ENCODE peak calls at places on chromosomes 1 and 21, in ten cellular contexts. One of them, this sample, is unnamed. For H3K9me3 and H3K4me1, the result is how much of the 10 kb centered on the place peaks cover.

GRCh38 chr1:184747089-184747955 is 7.3 kb downstream of the EDEM3 start:
- DNase-seq in uterus: no peak
- DNase-seq in stomach: no peak
- DNase-seq in Peyer's patch: no peak
- DNase-seq in cardiac muscle cell: no peak
- DNase-seq in heart right ventricle: no peak
- DNase-seq in endodermal cell: no peak
- DNase-seq in CD8-positive, alpha-beta T cell: no peak
- DNase-seq in fibroblast of lung: no peak
- DNase-seq in right cardiac atrium: no peak
- DNase-seq in this sample: no peak

GRCh38 chr1:45010855-45011811 is at the start of gene HECTD3:
- DNase-seq in uterus: peak
- DNase-seq in stomach: peak
- DNase-seq in Peyer's patch: peak
- DNase-seq in right cardiac atrium: peak
- DNase-seq in fibroblast of lung: peak
- DNase-seq in cardiac muscle cell: peak
- DNase-seq in heart right ventricle: peak
- DNase-seq in CD8-positive, alpha-beta T cell: peak
- DNase-seq in endodermal cell: peak
- DNase-seq in this sample: peak

GRCh38 chr21:43752758-43753438 is 23.2 kb downstream of the CSTB start:
- DNase-seq in CD8-positive, alpha-beta T cell: no peak
- DNase-seq in endodermal cell: no peak
- DNase-seq in right cardiac atrium: no peak
- DNase-seq in Peyer's patch: no peak
- DNase-seq in heart right ventricle: no peak
- DNase-seq in uterus: no peak
- DNase-seq in cardiac muscle cell: no peak
- DNase-seq in fibroblast of lung: peak
- DNase-seq in stomach: no peak
- DNase-seq in this sample: no peak

GRCh38 chr21:28538987-28539622 is 453.6 kb downstream of the LTN1 start:
- DNase-seq in uterus: no peak
- DNase-seq in CD8-positive, alpha-beta T cell: no peak
- DNase-seq in right cardiac atrium: no peak
- DNase-seq in Peyer's patch: no peak
- DNase-seq in fibroblast of lung: peak
- DNase-seq in heart right ventricle: no peak
- DNase-seq in cardiac muscle cell: peak
- DNase-seq in stomach: no peak
- DNase-seq in endodermal cell: no peak
- DNase-seq in this sample: no peak

GRCh38 chr1:46815133-46815532 is 16.3 kb downstream of the CYP4B1 start:
- DNase-seq in Peyer's patch: no peak
- DNase-seq in cardiac muscle cell: no peak
- DNase-seq in endodermal cell: no peak
- DNase-seq in heart right ventricle: no peak
- DNase-seq in CD8-positive, alpha-beta T cell: no peak
- DNase-seq in stomach: no peak
- DNase-seq in uterus: no peak
- DNase-seq in fibroblast of lung: no peak
- DNase-seq in right cardiac atrium: no peak
- DNase-seq in this sample: no peak

GRCh38 chr1:10208537-10208936 is 1.8 kb upstream of the KIF1B start:
- DNase-seq in Peyer's patch: no peak
- DNase-seq in cardiac muscle cell: no peak
- DNase-seq in stomach: no peak
- DNase-seq in heart right ventricle: no peak
- DNase-seq in endodermal cell: no peak
- DNase-seq in uterus: no peak
- DNase-seq in CD8-positive, alpha-beta T cell: no peak
- DNase-seq in right cardiac atrium: no peak
- DNase-seq in fibroblast of lung: no peak
- DNase-seq in this sample: no peak

GRCh38 chr1:14997646-14998276 is 155.8 kb upstream of the TMEM51 start:
- DNase-seq in right cardiac atrium: no peak
- DNase-seq in CD8-positive, alpha-beta T cell: no peak
- DNase-seq in cardiac muscle cell: no peak
- DNase-seq in stomach: no peak
- DNase-seq in endodermal cell: no peak
- DNase-seq in uterus: no peak
- DNase-seq in heart right ventricle: no peak
- DNase-seq in fibroblast of lung: no peak
- DNase-seq in Peyer's patch: no peak
- DNase-seq in this sample: no peak

GRCh38 chr1:100616121-100616621 is 78.2 kb downstream of the GPR88 start:
- DNase-seq in uterus: no peak
- DNase-seq in endodermal cell: no peak
- DNase-seq in CD8-positive, alpha-beta T cell: no peak
- DNase-seq in Peyer's patch: no peak
- DNase-seq in heart right ventricle: no peak
- DNase-seq in right cardiac atrium: no peak
- DNase-seq in cardiac muscle cell: no peak
- DNase-seq in fibroblast of lung: no peak
- DNase-seq in stomach: no peak
- DNase-seq in this sample: no peak

GRCh38 chr1:215530401-215530984 is 36.6 kb upstream of the KCTD3 start:
- DNase-seq in cardiac muscle cell: peak
- DNase-seq in heart right ventricle: no peak
- DNase-seq in endodermal cell: no peak
- DNase-seq in uterus: no peak
- DNase-seq in fibroblast of lung: no peak
- DNase-seq in CD8-positive, alpha-beta T cell: no peak
- DNase-seq in right cardiac atrium: no peak
- DNase-seq in stomach: no peak
- DNase-seq in Peyer's patch: no peak
- DNase-seq in this sample: no peak

GRCh38 chr1:89633745-89634625 is 1.1 kb downstream of the LRRC8C start:
- DNase-seq in stomach: no peak
- DNase-seq in heart right ventricle: peak
- DNase-seq in cardiac muscle cell: peak
- DNase-seq in CD8-positive, alpha-beta T cell: peak
- DNase-seq in right cardiac atrium: no peak
- DNase-seq in fibroblast of lung: peak
- DNase-seq in uterus: peak
- DNase-seq in Peyer's patch: peak
- DNase-seq in endodermal cell: peak
- DNase-seq in this sample: no peak

GRCh38 chr1:199160521-199161318 is 521.9 kb downstream of the PTPRC start:
- DNase-seq in endodermal cell: no peak
- DNase-seq in stomach: no peak
- DNase-seq in Peyer's patch: no peak
- DNase-seq in right cardiac atrium: no peak
- DNase-seq in uterus: no peak
- DNase-seq in heart right ventricle: no peak
- DNase-seq in CD8-positive, alpha-beta T cell: no peak
- DNase-seq in fibroblast of lung: no peak
- DNase-seq in cardiac muscle cell: no peak
- DNase-seq in this sample: no peak

GRCh38 chr1:39690943-39691382 is 270 bp downstream of the HPCAL4 start:
- DNase-seq in Peyer's patch: no peak
- DNase-seq in endodermal cell: no peak
- DNase-seq in CD8-positive, alpha-beta T cell: peak
- DNase-seq in cardiac muscle cell: no peak
- DNase-seq in heart right ventricle: no peak
- DNase-seq in fibroblast of lung: no peak
- DNase-seq in uterus: no peak
- DNase-seq in right cardiac atrium: no peak
- DNase-seq in stomach: no peak
- DNase-seq in this sample: no peak

GRCh38 chr1:206931709-206932108 is 10.0 kb upstream of the FCMR start:
- DNase-seq in CD8-positive, alpha-beta T cell: no peak
- DNase-seq in stomach: no peak
- DNase-seq in Peyer's patch: no peak
- DNase-seq in right cardiac atrium: no peak
- DNase-seq in endodermal cell: peak
- DNase-seq in uterus: no peak
- DNase-seq in heart right ventricle: no peak
- DNase-seq in cardiac muscle cell: no peak
- DNase-seq in fibroblast of lung: no peak
- DNase-seq in this sample: no peak

GRCh38 chr1:209769171-209769904 is 13.5 kb downstream of the TRAF3IP3 start:
- DNase-seq in endodermal cell: no peak
- DNase-seq in heart right ventricle: peak
- DNase-seq in cardiac muscle cell: peak
- DNase-seq in uterus: peak
- DNase-seq in Peyer's patch: peak
- DNase-seq in right cardiac atrium: peak
- DNase-seq in CD8-positive, alpha-beta T cell: peak
- DNase-seq in stomach: no peak
- DNase-seq in fibroblast of lung: peak
- DNase-seq in this sample: no peak

GRCh38 chr1:164051791-164052190 is 507.2 kb upstream of the PBX1 start:
- DNase-seq in fibroblast of lung: no peak
- DNase-seq in stomach: no peak
- DNase-seq in heart right ventricle: no peak
- DNase-seq in uterus: no peak
- DNase-seq in CD8-positive, alpha-beta T cell: no peak
- DNase-seq in Peyer's patch: no peak
- DNase-seq in right cardiac atrium: no peak
- DNase-seq in cardiac muscle cell: no peak
- DNase-seq in endodermal cell: no peak
- DNase-seq in this sample: no peak

GRCh38 chr1:86466986-86467385 is 1.7 kb upstream of the CLCA1 start:
- DNase-seq in stomach: no peak
- DNase-seq in right cardiac atrium: no peak
- DNase-seq in CD8-positive, alpha-beta T cell: no peak
- DNase-seq in uterus: no peak
- DNase-seq in endodermal cell: no peak
- DNase-seq in Peyer's patch: no peak
- DNase-seq in heart right ventricle: no peak
- DNase-seq in cardiac muscle cell: no peak
- DNase-seq in fibroblast of lung: no peak
- DNase-seq in this sample: no peak

GRCh38 chr1:155085504-155086181 is 7.0 kb downstream of the EFNA3 start:
- DNase-seq in right cardiac atrium: peak
- DNase-seq in CD8-positive, alpha-beta T cell: peak
- DNase-seq in Peyer's patch: peak
- DNase-seq in cardiac muscle cell: peak
- DNase-seq in stomach: peak
- DNase-seq in heart right ventricle: peak
- DNase-seq in uterus: peak
- DNase-seq in endodermal cell: peak
- DNase-seq in fibroblast of lung: no peak
- DNase-seq in this sample: peak

GRCh38 chr21:44822484-44823178 is 4.8 kb upstream of the SUMO3 start:
- DNase-seq in Peyer's patch: no peak
- DNase-seq in CD8-positive, alpha-beta T cell: no peak
- DNase-seq in stomach: no peak
- DNase-seq in right cardiac atrium: no peak
- DNase-seq in uterus: no peak
- DNase-seq in cardiac muscle cell: no peak
- DNase-seq in heart right ventricle: no peak
- DNase-seq in endodermal cell: no peak
- DNase-seq in fibroblast of lung: no peak
- DNase-seq in this sample: no peak
- H3K9me3 ChIP-seq in Peyer's patch: under half
- H3K9me3 ChIP-seq in CD8-positive, alpha-beta T cell: under half
- H3K9me3 ChIP-seq in stomach: under half
- H3K9me3 ChIP-seq in right cardiac atrium: under half
- H3K9me3 ChIP-seq in uterus: under half
- H3K9me3 ChIP-seq in cardiac muscle cell: under half
- H3K9me3 ChIP-seq in heart right ventricle: under half
- H3K9me3 ChIP-seq in endodermal cell: under half
- H3K9me3 ChIP-seq in fibroblast of lung: under half
- H3K9me3 ChIP-seq in this sample: under half

DNA sequence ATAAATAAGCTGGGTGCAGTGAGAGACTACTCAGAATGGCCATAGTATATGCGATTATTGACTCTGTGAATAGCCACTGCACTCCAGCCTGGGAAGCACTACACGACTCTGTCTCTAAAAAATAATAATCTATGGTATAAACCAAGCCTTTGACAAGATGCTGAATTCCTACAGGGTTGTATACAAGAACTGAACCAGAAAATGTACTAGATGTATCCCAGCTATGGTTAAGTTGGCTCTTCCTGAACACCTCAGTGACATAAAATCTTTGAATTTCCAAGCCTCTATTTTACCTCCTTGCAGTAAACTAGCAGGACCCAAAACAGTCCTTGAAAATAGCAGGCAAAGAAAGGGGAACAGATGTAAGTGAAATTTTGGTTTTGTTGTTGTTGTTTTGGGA is 32.5 kb downstream of the PTP4A2 start:
- DNase-seq in Peyer's patch: no peak
- DNase-seq in stomach: no peak
- DNase-seq in endodermal cell: no peak
- DNase-seq in cardiac muscle cell: no peak
- DNase-seq in right cardiac atrium: no peak
- DNase-seq in uterus: no peak
- DNase-seq in fibroblast of lung: no peak
- DNase-seq in heart right ventricle: no peak
- DNase-seq in CD8-positive, alpha-beta T cell: no peak
- DNase-seq in this sample: no peak
- H3K27ac ChIP-seq in Peyer's patch: no peak
- H3K27ac ChIP-seq in stomach: no peak
- H3K27ac ChIP-seq in endodermal cell: no peak
- H3K27ac ChIP-seq in cardiac muscle cell: peak
- H3K27ac ChIP-seq in right cardiac atrium: no peak
- H3K27ac ChIP-seq in uterus: no peak
- H3K27ac ChIP-seq in fibroblast of lung: no peak
- H3K27ac ChIP-seq in heart right ventricle: no peak
- H3K27ac ChIP-seq in CD8-positive, alpha-beta T cell: no peak
- H3K27ac ChIP-seq in this sample: no peak

DNA sequence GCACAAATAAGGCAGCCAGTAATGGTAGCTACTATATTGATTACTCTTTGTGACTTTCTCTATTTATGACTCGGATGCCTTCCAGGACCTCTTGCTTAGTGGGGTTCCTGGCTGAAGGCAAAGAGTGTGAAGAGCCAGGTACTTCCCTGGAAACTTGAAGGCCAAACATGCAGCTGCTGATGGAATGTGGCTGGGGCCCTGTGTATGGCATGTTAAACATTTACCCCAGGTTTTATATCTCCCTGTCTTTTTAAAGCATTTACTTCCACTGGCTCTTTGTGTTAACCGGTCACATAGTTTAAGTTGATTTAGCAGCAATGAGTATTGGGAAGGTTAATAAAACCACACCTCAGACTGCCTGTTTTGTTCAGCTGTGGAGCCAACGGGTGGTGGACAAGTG is 45.7 kb upstream of the PAXBP1 start:
- DNase-seq in heart right ventricle: no peak
- DNase-seq in Peyer's patch: no peak
- DNase-seq in endodermal cell: no peak
- DNase-seq in fibroblast of lung: no peak
- DNase-seq in right cardiac atrium: no peak
- DNase-seq in cardiac muscle cell: no peak
- DNase-seq in CD8-positive, alpha-beta T cell: no peak
- DNase-seq in uterus: no peak
- DNase-seq in stomach: no peak
- DNase-seq in this sample: no peak
- H3K4me1 ChIP-seq in heart right ventricle: under half
- H3K4me1 ChIP-seq in Peyer's patch: under half
- H3K4me1 ChIP-seq in endodermal cell: under half
- H3K4me1 ChIP-seq in fibroblast of lung: under half
- H3K4me1 ChIP-seq in right cardiac atrium: under half
- H3K4me1 ChIP-seq in cardiac muscle cell: under half
- H3K4me1 ChIP-seq in CD8-positive, alpha-beta T cell: under half
- H3K4me1 ChIP-seq in uterus: under half
- H3K4me1 ChIP-seq in stomach: under half
- H3K4me1 ChIP-seq in this sample: under half

GRCh38 chr21:40047993-40048730 is 180.9 kb downstream of the PCP4 start:
- DNase-seq in stomach: no peak
- DNase-seq in uterus: no peak
- DNase-seq in CD8-positive, alpha-beta T cell: no peak
- DNase-seq in cardiac muscle cell: no peak
- DNase-seq in right cardiac atrium: no peak
- DNase-seq in fibroblast of lung: no peak
- DNase-seq in endodermal cell: no peak
- DNase-seq in heart right ventricle: no peak
- DNase-seq in Peyer's patch: no peak
- DNase-seq in this sample: no peak
- H3K9me3 ChIP-seq in stomach: under half
- H3K9me3 ChIP-seq in uterus: under half
- H3K9me3 ChIP-seq in CD8-positive, alpha-beta T cell: under half
- H3K9me3 ChIP-seq in cardiac muscle cell: under half
- H3K9me3 ChIP-seq in right cardiac atrium: under half
- H3K9me3 ChIP-seq in fibroblast of lung: under half
- H3K9me3 ChIP-seq in endodermal cell: under half
- H3K9me3 ChIP-seq in heart right ventricle: under half
- H3K9me3 ChIP-seq in Peyer's patch: under half
- H3K9me3 ChIP-seq in this sample: under half